ENCODE peak calls at places on chromosomes 3 and 15, in four cellular contexts. F is foreskin fibroblast, J is fibroblast of mammary gland, G is heart right ventricle. H is an unnamed sample.

GRCh38 chr15:91369823-91370222 is 269.8 kb downstream of the SV2B start:
- DNase-seq in F (no peak), J (no peak), G (no peak), H (no peak)

GRCh38 chr15:31843426-31844055 is 186.8 kb upstream of the CHRNA7 start:
- DNase-seq in F (no peak), J (no peak), G (no peak), H (no peak)

GRCh38 chr15:47773163-47773562 is 55.9 kb downstream of the SEMA6D start:
- DNase-seq in F (no peak), J (no peak), G (no peak), H (no peak)

GRCh38 chr3:43239755-43240154 is 46.6 kb upstream of the SNRK start:
- DNase-seq in F (no peak), J (no peak), G (no peak), H (no peak)

GRCh38 chr3:186949281-186949982 is 19.1 kb downstream of the ST6GAL1 start:
- DNase-seq in F (no peak), J (peak; percentile 21), G (no peak), H (no peak)

GRCh38 chr15:44550256-44550655 is 13.3 kb downstream of the EIF3J start:
- DNase-seq in F (peak; percentile 44), J (peak; percentile 66), G (no peak), H (no peak)

GRCh38 chr3:26631385-26631738 is 8.8 kb downstream of the LRRC3B start:
- DNase-seq in F (no peak), J (no peak), G (no peak), H (no peak)

GRCh38 chr3:119018690-119019463 is 15.8 kb downstream of the IGSF11 start:
- DNase-seq in F (no peak), J (no peak), G (no peak), H (no peak)

GRCh38 chr3:156109989-156110388 is 10.4 kb upstream of the KCNAB1 start:
- DNase-seq in F (no peak), J (no peak), G (no peak), H (no peak)

GRCh38 chr3:42504334-42505202 is 2.1 kb downstream of the VIPR1 start:
- DNase-seq in F (no peak), J (no peak), G (peak; percentile 1), H (no peak)

GRCh38 chr15:45333550-45333949 is 44.8 kb downstream of the GATM start:
- DNase-seq in F (peak; percentile 50), J (peak; percentile 38), G (peak; percentile 89), H (no peak)

GRCh38 chr15:68383161-68384074 is 48.5 kb downstream of the ITGA11 start:
- DNase-seq in F (peak; percentile 58), J (peak; percentile 63), G (peak; percentile 46), H (no peak)

GRCh38 chr3:149658444-149659172 is 783 bp upstream of the WWTR1 start:
- DNase-seq in F (peak; percentile 90), J (peak; percentile 87), G (peak; percentile 85), H (peak; percentile 12)

GRCh38 chr3:12239301-12239700 is 49.6 kb upstream of the PPARG start:
- DNase-seq in F (no peak), J (peak; percentile 52), G (peak; percentile 16), H (no peak)

GRCh38 chr3:31164398-31164797 is 269.9 kb upstream of the GADL1 start:
- DNase-seq in F (no peak), J (no peak), G (no peak), H (no peak)

GRCh38 chr3:140630366-140630765 is 47.5 kb upstream of the TRIM42 start:
- DNase-seq in F (no peak), J (peak; percentile 28), G (no peak), H (no peak)

GRCh38 chr3:140629351-140630137 is 48.3 kb upstream of the TRIM42 start:
- DNase-seq in F (peak; percentile 94), J (peak; percentile 96), G (no peak), H (no peak)

GRCh38 chr3:140628606-140629005 is 49.3 kb upstream of the TRIM42 start:
- DNase-seq in F (no peak), J (no peak), G (no peak), H (no peak)

GRCh38 chr3:140627756-140628155 is 50.1 kb upstream of the TRIM42 start:
- DNase-seq in F (peak; percentile 20), J (peak; percentile 76), G (no peak), H (no peak)

DNA sequence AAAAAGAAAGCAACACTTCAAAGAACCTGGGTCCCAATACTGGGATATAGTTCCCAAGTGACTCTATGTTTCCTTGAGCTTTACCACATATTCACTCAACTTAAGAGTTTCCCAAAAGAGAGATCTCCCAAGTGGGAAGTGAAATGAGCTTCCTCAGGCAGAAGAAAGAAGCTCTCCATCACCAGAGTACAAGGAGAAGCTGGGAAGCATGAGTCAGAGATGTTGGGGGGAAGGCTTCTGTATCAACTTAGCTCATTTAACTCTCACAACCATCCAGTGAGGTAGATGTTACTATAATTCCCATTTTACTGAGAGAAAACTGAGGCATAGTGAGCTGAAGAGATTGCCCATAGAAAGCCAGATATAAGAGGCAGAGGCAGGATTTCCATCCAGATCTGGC is 47.0 kb upstream of the TRIM42 start:
- DNase-seq in F (peak; percentile 42), J (peak; percentile 62), G (no peak), H (no peak)
- TF ChIP-seq CTCF in F (no peak), J (no peak), G (no peak), H (no peak)

GRCh38 chr15:81293728-81294500 is 30.0 kb downstream of the STARD5 start:
- DNase-seq in F (no peak), J (no peak), G (no peak), H (no peak)
- TF ChIP-seq CTCF in F (no peak), J (no peak), G (no peak), H (no peak)

DNA sequence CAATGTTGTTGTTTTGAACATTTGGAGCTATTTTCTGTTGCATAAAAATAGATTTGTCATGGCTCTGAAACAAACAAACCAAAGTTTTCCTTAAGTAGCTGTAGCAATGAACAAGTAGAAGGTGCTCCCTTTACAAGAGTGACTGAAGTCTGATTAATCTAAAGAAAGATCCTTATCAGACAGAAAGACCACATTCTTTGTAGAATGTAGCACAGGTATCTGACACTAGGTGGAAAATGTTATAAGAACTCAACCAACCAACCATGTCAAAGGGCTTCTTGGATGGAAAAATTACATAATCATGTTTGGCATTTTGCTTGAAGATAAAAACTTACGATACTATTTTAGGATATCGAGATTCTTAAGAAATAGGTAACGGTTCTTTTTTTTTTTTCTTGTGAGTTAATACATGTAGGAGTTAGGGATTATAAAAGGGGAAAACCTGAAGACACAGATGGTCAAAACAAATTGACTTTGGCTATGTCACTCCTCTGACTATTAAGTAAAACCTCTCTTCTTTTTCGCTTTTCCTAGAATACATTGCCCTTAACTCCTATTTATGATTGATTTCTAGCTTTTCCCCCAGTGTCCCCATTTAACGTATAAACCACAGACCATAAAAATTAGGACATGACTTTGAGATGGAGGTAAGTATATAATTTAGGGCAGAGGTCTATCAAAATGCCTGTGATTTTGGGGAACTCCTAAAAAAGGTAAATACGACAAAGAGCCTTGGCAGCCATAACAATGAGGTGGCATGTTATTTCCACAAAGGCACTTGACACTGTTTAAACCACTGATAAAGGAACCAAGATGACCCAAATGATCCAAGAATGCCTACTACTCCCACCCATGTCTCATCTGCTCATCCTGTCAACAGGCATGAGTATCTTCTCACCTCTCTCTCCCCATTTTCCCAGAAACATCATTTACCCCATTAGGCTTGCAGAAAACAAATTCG is 72.0 kb downstream of the CCR4 start:
- DNase-seq in F (no peak), J (no peak), G (no peak), H (no peak)
- TF ChIP-seq CTCF in F (no peak), J (no peak), G (no peak), H (no peak)

GRCh38 chr3:27939510-27939909 is 217.4 kb upstream of the EOMES start:
- DNase-seq in F (no peak), J (peak; percentile 8), G (no peak), H (no peak)

GRCh38 chr3:27939940-27940339 is 217.8 kb upstream of the EOMES start:
- DNase-seq in F (peak; percentile 40), J (peak; percentile 59), G (no peak), H (no peak)

GRCh38 chr3:27945229-27945628 is 223.1 kb upstream of the EOMES start:
- DNase-seq in F (no peak), J (no peak), G (no peak), H (no peak)

GRCh38 chr3:27943106-27943505 is 221.0 kb upstream of the EOMES start:
- DNase-seq in F (peak; percentile 8), J (peak; percentile 36), G (no peak), H (no peak)
- TF ChIP-seq CTCF in F (peak; percentile 27), J (peak; percentile 50), G (peak; percentile 45), H (peak; percentile 50)